ENCODE peak calls at places on chromosomes 4 and X, in six cellular contexts. O, X, V, N, W and P are unnamed samples.

GRCh38 chrX:115561605-115562491 is 874 bp downstream of the PLS3 start:
- DNase-seq in X (peak; percentile 70), N (peak; percentile 66), V (peak; percentile 42), W (peak; percentile 24), O (peak; percentile 55), P (no peak)

GRCh38 chrX:96591418-96591817 is 93.2 kb upstream of the DIAPH2 start:
- DNase-seq in W (peak; percentile 11), V (no peak), X (no peak), O (no peak), N (no peak), P (no peak)

GRCh38 chrX:132748909-132749308 is 209.5 kb downstream of the HS6ST2 start:
- DNase-seq in X (no peak), O (no peak), W (no peak), V (no peak), N (no peak), P (no peak)

GRCh38 chr4:140149851-140150635 is 3.9 kb downstream of the MAML3 start:
- DNase-seq in N (peak; percentile 84), X (peak; percentile 71), W (peak; percentile 55), V (peak; percentile 60), O (peak; percentile 67), P (peak; percentile 48)

GRCh38 chr4:8229341-8229975 is 30.4 kb downstream of the SH3TC1 start:
- DNase-seq in W (no peak), X (no peak), N (no peak), V (no peak), O (no peak), P (no peak)

GRCh38 chrX:46953137-46953527 is 40.9 kb downstream of the JADE3 start:
- DNase-seq in O (no peak), V (peak; percentile 44), N (no peak), W (no peak), X (no peak), P (no peak)

GRCh38 chr4:129488427-129488826 is 392.5 kb downstream of the C4orf33 start:
- DNase-seq in V (no peak), O (no peak), W (no peak), X (no peak), N (no peak), P (no peak)

GRCh38 chrX:119605398-119605738 is 856 bp downstream of the NKRF start:
- DNase-seq in N (no peak), O (no peak), W (no peak), V (no peak), X (peak; percentile 5), P (no peak)

GRCh38 chrX:776061-776460 is 145.5 kb downstream of the SHOX start:
- DNase-seq in O (no peak), V (no peak), X (no peak), W (no peak), N (no peak), P (no peak)

GRCh38 chr4:54550415-54551171 is 107.2 kb upstream of the KIT start:
- DNase-seq in O (no peak), X (no peak), N (no peak), V (no peak), W (no peak), P (no peak)

GRCh38 chr4:105128208-105128607 is 18.5 kb upstream of the TET2 start:
- DNase-seq in O (no peak), N (no peak), X (no peak), V (no peak), W (no peak), P (no peak)

GRCh38 chrX:50971390-50971789 is 60.9 kb downstream of the BMP15 start:
- DNase-seq in O (no peak), V (no peak), X (no peak), W (no peak), N (no peak), P (no peak)

GRCh38 chrX:1418901-1419544 is 27.1 kb upstream of the SLC25A6 start:
- DNase-seq in V (no peak), N (peak; percentile 45), O (no peak), X (no peak), W (no peak), P (no peak)

GRCh38 chrX:10099411-10099810 is 57.4 kb upstream of the CLCN4 start:
- DNase-seq in V (no peak), X (no peak), O (no peak), W (no peak), N (no peak), P (no peak)

GRCh38 chrX:118904218-118904617 is 70.2 kb upstream of the LONRF3 start:
- DNase-seq in O (no peak), N (no peak), V (no peak), W (no peak), X (no peak), P (no peak)

GRCh38 chr4:125650557-125650956 is 335.8 kb downstream of the FAT4 start:
- DNase-seq in N (no peak), W (no peak), X (no peak), V (no peak), O (no peak), P (no peak)

GRCh38 chr4:175330652-175331051 is 412.5 kb downstream of the ADAM29 start:
- DNase-seq in N (no peak), X (no peak), O (no peak), W (no peak), V (peak; percentile 61), P (no peak)

GRCh38 chrX:3142259-3143042 is 101.2 kb downstream of the ARSF start:
- DNase-seq in N (no peak), O (no peak), V (no peak), X (no peak), W (no peak), P (no peak)

GRCh38 chrX:310621-311155 is 7.9 kb downstream of the GTPBP6 start:
- DNase-seq in N (peak; percentile 32), V (no peak), X (no peak), O (no peak), W (no peak), P (no peak)

GRCh38 chrX:39633293-39633692 is 464.5 kb downstream of the BCOR start:
- DNase-seq in O (no peak), N (no peak), V (peak; percentile 28), W (no peak), X (no peak), P (no peak)

GRCh38 chrX:109911046-109911445 is 91.9 kb upstream of the TMEM164 start:
- DNase-seq in W (no peak), O (no peak), N (no peak), X (no peak), V (peak; percentile 6), P (no peak)

GRCh38 chrX:13000311-13000811 is 25.5 kb downstream of the TMSB4X start:
- DNase-seq in W (no peak), N (peak; percentile 50), X (no peak), O (no peak), V (no peak), P (no peak)

GRCh38 chrX:38898261-38898660 is 97.0 kb downstream of the MID1IP1 start:
- DNase-seq in W (no peak), X (no peak), V (no peak), N (no peak), O (no peak), P (no peak)

GRCh38 chrX:49192722-49193328 is 6.7 kb upstream of the PRICKLE3 start:
- DNase-seq in N (no peak), W (no peak), V (peak; percentile 12), O (no peak), X (peak; percentile 32), P (no peak)

GRCh38 chr4:139574641-139575040 is 18.6 kb upstream of the SETD7 start:
- DNase-seq in O (no peak), W (no peak), V (no peak), N (no peak), X (no peak), P (no peak)

DNA sequence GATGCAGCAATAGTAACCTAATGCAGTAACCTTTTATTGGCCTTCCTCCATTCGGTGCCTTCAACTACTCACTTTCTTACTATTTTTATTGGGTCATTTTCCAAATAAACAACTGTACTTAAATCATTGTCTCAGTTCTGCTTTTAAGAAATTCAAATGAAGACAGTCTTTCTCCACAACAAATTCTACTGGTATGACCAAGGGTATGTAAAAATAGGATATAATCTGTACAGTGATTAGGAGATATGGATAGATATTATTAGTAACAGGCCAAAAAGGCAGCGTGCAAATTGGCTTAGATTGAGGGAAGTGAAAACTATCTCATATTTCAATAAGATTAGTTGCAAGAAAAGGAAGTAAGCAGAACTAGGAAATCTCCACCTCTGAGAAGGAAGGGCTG is 177.4 kb upstream of the PPP1R2C start:
- DNase-seq in V (no peak), W (no peak), O (no peak), X (no peak), N (no peak), P (no peak)
- TF ChIP-seq CTCF in V (no peak), W (no peak), O (no peak), X (no peak), N (no peak), P (no peak)

GRCh38 chr4:163591614-163592020 is 97.1 kb downstream of the TMA16 start:
- DNase-seq in V (no peak), N (no peak), O (no peak), X (no peak), W (no peak), P (no peak)
- TF ChIP-seq CTCF in V (no peak), N (no peak), O (no peak), X (no peak), W (no peak), P (no peak)

DNA sequence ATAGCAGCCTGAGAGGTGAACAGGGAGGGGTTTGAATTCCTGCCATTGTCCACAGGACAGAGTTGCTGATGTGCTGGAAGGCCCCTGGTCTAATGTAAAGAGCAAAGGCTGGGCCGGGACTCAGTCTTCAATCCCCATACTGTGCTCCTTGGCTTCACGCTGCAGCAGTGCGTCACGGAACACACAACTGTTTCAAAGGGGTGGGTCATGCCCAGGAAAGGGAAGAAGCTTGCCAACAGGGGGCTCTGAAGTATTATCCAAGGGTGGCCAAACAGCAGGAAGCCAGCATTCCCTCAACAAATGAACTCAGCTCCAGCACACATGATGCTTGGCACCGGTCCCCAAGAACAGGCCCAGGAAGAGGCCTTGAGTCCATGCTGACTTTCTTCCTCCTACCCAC is 122.5 kb downstream of the NFKB1 start:
- DNase-seq in V (peak; percentile 82), X (no peak), W (no peak), O (no peak), N (no peak), P (no peak)
- TF ChIP-seq CTCF in V (peak; percentile 47), X (no peak), W (peak; percentile 24), O (no peak), N (no peak), P (no peak)

DNA sequence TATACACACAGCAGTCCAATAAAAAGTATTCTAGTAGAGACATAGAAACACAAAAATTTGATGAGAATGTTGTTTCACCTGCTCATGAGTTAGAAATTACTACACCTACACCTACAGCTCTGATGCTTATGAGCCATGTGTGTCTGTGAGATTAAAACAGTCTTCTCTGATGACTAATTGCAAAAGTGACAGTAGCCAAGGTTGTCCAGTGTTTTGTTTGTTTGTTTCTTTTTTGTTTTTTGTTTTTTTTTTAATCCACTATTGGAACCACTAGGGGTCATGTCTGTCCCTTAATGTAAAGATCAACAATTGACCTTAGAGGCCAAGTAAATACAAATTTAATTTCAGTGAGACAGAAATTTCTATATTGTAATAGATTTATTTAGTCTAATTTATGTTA is 423.1 kb downstream of the TEX13C start:
- DNase-seq in W (no peak), N (no peak), V (no peak), X (no peak), O (no peak), P (no peak)
- TF ChIP-seq CTCF in W (no peak), N (no peak), V (no peak), X (no peak), O (no peak), P (no peak)

GRCh38 chrX:36856849-36857248 is 151.3 kb upstream of the FAM47C start:
- DNase-seq in W (no peak), X (no peak), N (no peak), O (no peak), V (peak; percentile 3), P (no peak)
- TF ChIP-seq CTCF in W (peak; percentile 2), X (no peak), N (no peak), O (no peak), V (no peak), P (no peak)